ENCODE peak calls at places on chromosomes 1 and 21, in four cellular contexts. N, Y, A and E are unnamed samples.

GRCh38 chr1:10495942-10496341 is 21.2 kb downstream of the PEX14 start:
- DNase-seq in N (no peak), Y (no peak), A (peak), E (no peak)

GRCh38 chr1:233112184-233113008 is 162.0 kb downstream of the NTPCR start:
- DNase-seq in N (no peak), Y (no peak), A (no peak), E (peak)

GRCh38 chr1:199723557-199723956 is 304.0 kb upstream of the NR5A2 start:
- DNase-seq in N (no peak), Y (no peak), A (no peak), E (no peak)

GRCh38 chr1:167221804-167222610 is 1.3 kb downstream of the POU2F1 start:
- DNase-seq in N (peak), Y (peak), A (peak), E (peak)

GRCh38 chr1:244094880-244095522 is 43.9 kb downstream of the ZBTB18 start:
- DNase-seq in N (no peak), Y (no peak), A (no peak), E (no peak)

GRCh38 chr1:151006331-151007052 is at the start of gene MINDY1:
- DNase-seq in N (peak), Y (peak), A (peak), E (peak)

GRCh38 chr1:109433322-109433721 is 7.1 kb upstream of the PSMA5 start:
- DNase-seq in N (no peak), Y (no peak), A (no peak), E (no peak)

GRCh38 chr1:24385160-24385939 is 28.2 kb downstream of the STPG1 start:
- DNase-seq in N (peak), Y (peak), A (no peak), E (no peak)

GRCh38 chr1:192788184-192788583 is 20.7 kb upstream of the RGS2 start:
- DNase-seq in N (peak), Y (no peak), A (no peak), E (peak)

GRCh38 chr1:29634324-29635072 is 398.2 kb downstream of the PTPRU start:
- DNase-seq in N (no peak), Y (peak), A (no peak), E (no peak)

GRCh38 chr1:6972390-6972789 is 187.1 kb downstream of the CAMTA1 start:
- DNase-seq in N (no peak), Y (no peak), A (no peak), E (no peak)

GRCh38 chr21:45574081-45574501 is 31.9 kb upstream of the SLC19A1 start:
- DNase-seq in N (no peak), Y (peak), A (no peak), E (no peak)

GRCh38 chr1:44390277-44390676 is 14.8 kb upstream of the RNF220 start:
- DNase-seq in N (no peak), Y (no peak), A (no peak), E (no peak)

GRCh38 chr1:78333426-78334012 is 157.3 kb upstream of the PTGFR start:
- DNase-seq in N (peak), Y (no peak), A (no peak), E (no peak)

GRCh38 chr1:183180634-183181056 is 5.4 kb upstream of the LAMC2 start:
- DNase-seq in N (no peak), Y (no peak), A (no peak), E (peak)

GRCh38 chr21:43884012-43884860 is 19.2 kb downstream of the AGPAT3 start:
- DNase-seq in N (peak), Y (no peak), A (peak), E (peak)

GRCh38 chr1:184019066-184019465 is 18.5 kb downstream of the COLGALT2 start:
- DNase-seq in N (no peak), Y (no peak), A (no peak), E (no peak)

GRCh38 chr1:2356401-2356800 is 35.0 kb downstream of the MORN1 start:
- DNase-seq in N (no peak), Y (no peak), A (no peak), E (no peak)

GRCh38 chr1:184650177-184650866 is 104.3 kb downstream of the EDEM3 start:
- DNase-seq in N (no peak), Y (no peak), A (no peak), E (no peak)

GRCh38 chr1:42479621-42480020 is 16.5 kb downstream of the CCDC30 start:
- DNase-seq in N (peak), Y (no peak), A (no peak), E (no peak)

GRCh38 chr1:110636149-110636935 is 30.2 kb upstream of the KCNA2 start:
- DNase-seq in N (no peak), Y (no peak), A (no peak), E (no peak)

GRCh38 chr1:179995576-179995975 is 41.0 kb downstream of the CEP350 start:
- DNase-seq in N (no peak), Y (no peak), A (no peak), E (no peak)

GRCh38 chr1:39394598-39394997 is 96.8 kb upstream of the BMP8A start:
- DNase-seq in N (no peak), Y (no peak), A (no peak), E (no peak)

GRCh38 chr1:96722161-96722908 is 751 bp downstream of the PTBP2 start:
- DNase-seq in N (peak), Y (peak), A (peak), E (peak)

GRCh38 chr21:43727571-43728466 is 8.9 kb downstream of the PDXK start:
- DNase-seq in N (peak), Y (no peak), A (peak), E (peak)

GRCh38 chr1:235648954-235649721 is 446 bp downstream of the GNG4 start:
- DNase-seq in N (no peak), Y (no peak), A (peak), E (peak)

GRCh38 chr1:119816407-119816806 is 5.1 kb upstream of the REG4 start:
- DNase-seq in N (peak), Y (no peak), A (no peak), E (no peak)

GRCh38 chr1:965526-966134 is 652 bp upstream of the PLEKHN1 start:
- DNase-seq in N (no peak), Y (no peak), A (no peak), E (peak)

GRCh38 chr1:964691-965525 is 1.4 kb upstream of the PLEKHN1 start:
- DNase-seq in N (no peak), Y (no peak), A (no peak), E (no peak)

GRCh38 chr1:967466-968343 is 1.4 kb downstream of the PLEKHN1 start:
- DNase-seq in N (no peak), Y (no peak), A (no peak), E (no peak)

GRCh38 chr1:966603-967295 is 467 bp downstream of the PLEKHN1 start:
- DNase-seq in N (peak), Y (no peak), A (peak), E (peak)

GRCh38 chr1:966135-966602 is at the start of gene PLEKHN1:
- DNase-seq in N (peak), Y (no peak), A (peak), E (peak)
- TF ChIP-seq POLR2AphosphoS5 in N (no peak), Y (no peak), A (no peak), E (no peak)

GRCh38 chr1:214404571-214405213 is 123.7 kb downstream of the SMYD2 start:
- DNase-seq in N (no peak), Y (no peak), A (no peak), E (no peak)
- H3K27ac ChIP-seq in N (no peak), Y (no peak), A (no peak), E (no peak)

GRCh38 chr1:91600431-91601330 is 100.0 kb downstream of the CDC7 start:
- DNase-seq in N (no peak), Y (peak), A (no peak), E (no peak)

GRCh38 chr1:91605566-91605965 is 104.9 kb downstream of the CDC7 start:
- DNase-seq in N (no peak), Y (no peak), A (no peak), E (no peak)

GRCh38 chr1:91601554-91602322 is 101.1 kb downstream of the CDC7 start:
- DNase-seq in N (no peak), Y (peak), A (no peak), E (peak)

GRCh38 chr1:91604632-91605031 is 104.0 kb downstream of the CDC7 start:
- DNase-seq in N (no peak), Y (no peak), A (no peak), E (no peak)

GRCh38 chr1:91603409-91603808 is 102.8 kb downstream of the CDC7 start:
- DNase-seq in N (no peak), Y (no peak), A (no peak), E (no peak)
- TF ChIP-seq EP300 in N (no peak), Y (no peak), A (no peak), E (no peak)

GRCh38 chr1:236860096-236860495 is 65.0 kb downstream of the MTR start:
- DNase-seq in N (no peak), Y (no peak), A (no peak), E (no peak)
- TF ChIP-seq POLR2AphosphoS5 in N (no peak), Y (no peak), A (no peak), E (no peak)